ENCODE peak calls at places on chromosome 17, in ten cellular contexts. S is PC-9, N is AG04450, W is vagina, F is SK-N-SH, G is Peyer's patch, Z is progenitor cell of endocrine pancreas, R is H9, Q is nephron progenitor cell, E is tibial nerve. I is an unnamed sample.

GRCh38 chr17:47267354-47267828 is 13.8 kb downstream of the ITGB3 start:
- DNase-seq in S (no peak), N (peak), W (no peak), F (no peak), G (no peak), Z (no peak), R (no peak), Q (no peak), E (no peak), I (no peak)

GRCh38 chr17:16463341-16464000 is 28.5 kb downstream of the LRRC75A start:
- DNase-seq in S (peak), N (peak), W (no peak), F (peak), G (no peak), Z (no peak), R (peak), Q (no peak), E (no peak), I (peak)

GRCh38 chr17:39462644-39463375 is 1.5 kb downstream of the CDK12 start:
- DNase-seq in S (no peak), N (no peak), W (no peak), F (peak), G (no peak), Z (no peak), R (no peak), Q (peak), E (no peak), I (no peak)

GRCh38 chr17:6548578-6549330 is 7.6 kb downstream of the PITPNM3 start:
- DNase-seq in S (no peak), N (no peak), W (no peak), F (no peak), G (no peak), Z (no peak), R (no peak), Q (no peak), E (no peak), I (no peak)

GRCh38 chr17:45734598-45734997 is 49.5 kb upstream of the CRHR1 start:
- DNase-seq in S (no peak), N (no peak), W (no peak), F (no peak), G (no peak), Z (no peak), R (peak), Q (no peak), E (no peak), I (no peak)

GRCh38 chr17:47192549-47192948 is 3.5 kb upstream of the CDC27 start:
- DNase-seq in S (no peak), N (no peak), W (no peak), F (no peak), G (peak), Z (no peak), R (no peak), Q (no peak), E (no peak), I (no peak)

GRCh38 chr17:41507315-41507880 is 2.0 kb upstream of the KRT13 start:
- DNase-seq in S (peak), N (no peak), W (no peak), F (no peak), G (no peak), Z (no peak), R (no peak), Q (no peak), E (no peak), I (no peak)

GRCh38 chr17:67532326-67532871 is 155.3 kb downstream of the PITPNC1 start:
- DNase-seq in S (no peak), N (no peak), W (no peak), F (no peak), G (no peak), Z (no peak), R (peak), Q (no peak), E (no peak), I (no peak)

GRCh38 chr17:82828875-82829487 is 10.8 kb downstream of the ZNF750 start:
- DNase-seq in S (no peak), N (no peak), W (no peak), F (no peak), G (no peak), Z (no peak), R (no peak), Q (no peak), E (no peak), I (no peak)

GRCh38 chr17:72640415-72641165 is 451.9 kb downstream of the SLC39A11 start:
- DNase-seq in S (peak), N (no peak), W (no peak), F (no peak), G (no peak), Z (no peak), R (no peak), Q (no peak), E (no peak), I (no peak)

GRCh38 chr17:63571632-63572310 is 21.5 kb downstream of the DCAF7 start:
- DNase-seq in S (no peak), N (peak), W (no peak), F (no peak), G (no peak), Z (no peak), R (no peak), Q (no peak), E (no peak), I (peak)

GRCh38 chr17:39928868-39929651 is 1.5 kb downstream of the LRRC3C start:
- DNase-seq in S (peak), N (peak), W (no peak), F (no peak), G (no peak), Z (no peak), R (no peak), Q (no peak), E (no peak), I (peak)

GRCh38 chr17:3977387-3977786 is 13.2 kb upstream of the ATP2A3 start:
- DNase-seq in S (no peak), N (no peak), W (no peak), F (no peak), G (no peak), Z (no peak), R (peak), Q (no peak), E (no peak), I (no peak)

GRCh38 chr17:6510321-6511023 is 45.9 kb downstream of the PITPNM3 start:
- DNase-seq in S (no peak), N (no peak), W (no peak), F (no peak), G (no peak), Z (no peak), R (peak), Q (no peak), E (no peak), I (no peak)

GRCh38 chr17:57283203-57283971 is 27.1 kb downstream of the MSI2 start:
- DNase-seq in S (no peak), N (no peak), W (no peak), F (peak), G (no peak), Z (no peak), R (no peak), Q (no peak), E (no peak), I (no peak)

GRCh38 chr17:3035256-3035967 is 28.0 kb downstream of the OR1D5 start:
- DNase-seq in S (no peak), N (no peak), W (peak), F (no peak), G (no peak), Z (no peak), R (no peak), Q (no peak), E (no peak), I (no peak)

GRCh38 chr17:21463204-21463661 is 87.1 kb downstream of the KCNJ12 start:
- DNase-seq in S (no peak), N (no peak), W (no peak), F (no peak), G (no peak), Z (no peak), R (no peak), Q (no peak), E (no peak), I (no peak)

GRCh38 chr17:81502471-81503017 is 10.1 kb downstream of the ACTG1 start:
- DNase-seq in S (no peak), N (no peak), W (no peak), F (no peak), G (no peak), Z (no peak), R (peak), Q (no peak), E (no peak), I (no peak)

GRCh38 chr17:62807812-62808575 is at the start of gene MARCHF10:
- DNase-seq in S (peak), N (no peak), W (no peak), F (peak), G (no peak), Z (peak), R (peak), Q (peak), E (no peak), I (no peak)

GRCh38 chr17:52105601-52106000 is 52.9 kb downstream of the CA10 start:
- DNase-seq in S (no peak), N (no peak), W (no peak), F (no peak), G (no peak), Z (no peak), R (no peak), Q (no peak), E (no peak), I (no peak)

GRCh38 chr17:68821860-68822693 is 133.1 kb downstream of the ABCA8 start:
- DNase-seq in S (peak), N (peak), W (no peak), F (peak), G (no peak), Z (no peak), R (no peak), Q (peak), E (no peak), I (peak)

GRCh38 chr17:79892457-79893236 is 53.4 kb upstream of the CBX4 start:
- DNase-seq in S (peak), N (no peak), W (no peak), F (no peak), G (no peak), Z (no peak), R (no peak), Q (no peak), E (no peak), I (no peak)

GRCh38 chr17:36578671-36579070 is 13.0 kb upstream of the DHRS11 start:
- DNase-seq in S (no peak), N (no peak), W (no peak), F (no peak), G (no peak), Z (no peak), R (no peak), Q (no peak), E (no peak), I (no peak)

GRCh38 chr17:15882058-15882720 is 62.7 kb upstream of the ADORA2B start:
- DNase-seq in S (no peak), N (no peak), W (no peak), F (no peak), G (no peak), Z (no peak), R (peak), Q (no peak), E (no peak), I (no peak)

GRCh38 chr17:47305302-47305923 is 18.3 kb upstream of the EFCAB13 start:
- DNase-seq in S (peak), N (peak), W (no peak), F (no peak), G (no peak), Z (no peak), R (no peak), Q (no peak), E (no peak), I (peak)

GRCh38 chr17:79954281-79955166 is 81.1 kb downstream of the TBC1D16 start:
- DNase-seq in S (no peak), N (no peak), W (no peak), F (peak), G (no peak), Z (no peak), R (peak), Q (no peak), E (no peak), I (no peak)

GRCh38 chr17:49680314-49680713 is 2.4 kb upstream of the SPOP start:
- DNase-seq in S (no peak), N (no peak), W (no peak), F (no peak), G (no peak), Z (no peak), R (no peak), Q (no peak), E (no peak), I (no peak)

GRCh38 chr17:40168262-40168832 is 8.9 kb upstream of the RAPGEFL1 start:
- DNase-seq in S (peak), N (peak), W (no peak), F (peak), G (peak), Z (no peak), R (peak), Q (no peak), E (no peak), I (peak)

GRCh38 chr17:59892251-59892848 is 393 bp downstream of the TUBD1 start:
- DNase-seq in S (peak), N (no peak), W (no peak), F (no peak), G (no peak), Z (no peak), R (no peak), Q (peak), E (no peak), I (no peak)

GRCh38 chr17:8831234-8831849 is 32.2 kb upstream of the MFSD6L start:
- DNase-seq in S (no peak), N (no peak), W (no peak), F (no peak), G (no peak), Z (no peak), R (no peak), Q (no peak), E (no peak), I (no peak)

GRCh38 chr17:29732613-29733012 is 109.9 kb upstream of the CORO6 start:
- DNase-seq in S (no peak), N (no peak), W (no peak), F (no peak), G (no peak), Z (no peak), R (no peak), Q (no peak), E (no peak), I (no peak)

GRCh38 chr17:1714488-1714979 is 4.4 kb upstream of the TLCD2 start:
- DNase-seq in S (peak), N (peak), W (peak), F (peak), G (peak), Z (peak), R (peak), Q (peak), E (peak), I (peak)

GRCh38 chr17:1713160-1713877 is 3.1 kb upstream of the TLCD2 start:
- DNase-seq in S (no peak), N (no peak), W (peak), F (no peak), G (no peak), Z (no peak), R (no peak), Q (no peak), E (no peak), I (no peak)

GRCh38 chr17:1712271-1712670 is 2.1 kb upstream of the TLCD2 start:
- DNase-seq in S (no peak), N (no peak), W (no peak), F (no peak), G (no peak), Z (no peak), R (no peak), Q (no peak), E (no peak), I (no peak)

GRCh38 chr17:1714980-1715802 is 5.0 kb upstream of the TLCD2 start:
- DNase-seq in S (peak), N (peak), W (peak), F (peak), G (no peak), Z (peak), R (peak), Q (peak), E (peak), I (peak)

DNA sequence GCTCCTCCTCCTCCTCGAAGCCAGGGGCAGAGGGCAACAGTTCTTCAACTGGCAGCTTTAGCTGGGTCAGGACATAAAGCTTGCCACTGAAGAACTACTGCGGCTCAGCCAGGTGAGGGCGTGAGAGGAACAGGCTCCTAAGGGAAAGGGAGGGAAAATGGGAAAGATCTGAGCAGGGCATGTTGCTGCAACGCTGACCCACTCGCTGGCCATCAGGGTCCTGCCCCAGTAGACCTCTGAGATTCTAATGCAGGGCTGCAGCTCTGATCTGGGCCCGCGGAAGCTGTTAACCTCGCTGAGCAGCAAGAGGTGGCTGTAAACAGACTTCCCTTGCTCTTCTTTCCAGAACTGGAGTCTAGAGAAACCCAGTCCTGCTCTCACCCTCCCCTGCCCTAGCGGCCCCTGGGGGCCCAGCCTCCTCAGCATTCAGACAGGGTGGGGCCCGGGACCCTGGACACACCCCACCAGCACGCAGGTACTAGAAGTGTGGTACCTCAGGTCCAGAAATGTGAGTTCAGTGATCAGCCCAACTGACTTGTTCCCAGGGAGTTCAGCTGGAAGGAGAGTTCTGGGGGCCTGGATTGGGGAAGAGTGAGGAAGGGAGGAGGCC is 3.8 kb upstream of the TLCD2 start:
- DNase-seq in S (peak), N (no peak), W (peak), F (peak), G (no peak), Z (peak), R (peak), Q (peak), E (no peak), I (no peak)
- TF ChIP-seq CTCF in S (peak), N (peak), W (no peak), F (peak), G (peak), Z (peak), R (peak), Q (peak), E (no peak), I (peak)

GRCh38 chr17:27609606-27610303 is 21.2 kb upstream of the LGALS9 start:
- DNase-seq in S (peak), N (no peak), W (no peak), F (peak), G (no peak), Z (no peak), R (peak), Q (peak), E (no peak), I (peak)
- TF ChIP-seq CTCF in S (peak), N (peak), W (no peak), F (peak), G (peak), Z (peak), R (peak), Q (peak), E (peak), I (peak)

DNA sequence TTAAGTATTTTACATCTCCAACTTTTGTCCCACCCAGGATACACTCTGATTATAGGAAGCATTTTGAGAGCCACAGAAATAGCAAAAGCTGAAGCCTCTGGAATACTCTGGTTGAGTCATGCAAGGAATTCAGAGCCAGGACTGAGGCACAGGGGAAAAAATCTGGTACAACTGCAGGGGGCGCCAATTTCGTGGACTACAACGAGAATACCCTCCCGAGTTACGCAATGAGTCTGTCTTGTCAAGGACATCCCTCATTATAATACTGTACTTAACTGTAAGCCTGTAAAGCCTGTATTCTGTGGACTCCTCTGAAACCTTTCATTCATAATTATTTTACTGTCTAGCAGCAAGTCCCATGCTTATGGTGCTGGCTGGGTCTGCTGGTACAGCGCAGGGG is 7.8 kb downstream of the HOXB1 start:
- DNase-seq in S (no peak), N (no peak), W (no peak), F (no peak), G (no peak), Z (no peak), R (no peak), Q (no peak), E (no peak), I (no peak)
- TF ChIP-seq CTCF in S (peak), N (peak), W (no peak), F (peak), G (no peak), Z (peak), R (peak), Q (peak), E (no peak), I (no peak)

DNA sequence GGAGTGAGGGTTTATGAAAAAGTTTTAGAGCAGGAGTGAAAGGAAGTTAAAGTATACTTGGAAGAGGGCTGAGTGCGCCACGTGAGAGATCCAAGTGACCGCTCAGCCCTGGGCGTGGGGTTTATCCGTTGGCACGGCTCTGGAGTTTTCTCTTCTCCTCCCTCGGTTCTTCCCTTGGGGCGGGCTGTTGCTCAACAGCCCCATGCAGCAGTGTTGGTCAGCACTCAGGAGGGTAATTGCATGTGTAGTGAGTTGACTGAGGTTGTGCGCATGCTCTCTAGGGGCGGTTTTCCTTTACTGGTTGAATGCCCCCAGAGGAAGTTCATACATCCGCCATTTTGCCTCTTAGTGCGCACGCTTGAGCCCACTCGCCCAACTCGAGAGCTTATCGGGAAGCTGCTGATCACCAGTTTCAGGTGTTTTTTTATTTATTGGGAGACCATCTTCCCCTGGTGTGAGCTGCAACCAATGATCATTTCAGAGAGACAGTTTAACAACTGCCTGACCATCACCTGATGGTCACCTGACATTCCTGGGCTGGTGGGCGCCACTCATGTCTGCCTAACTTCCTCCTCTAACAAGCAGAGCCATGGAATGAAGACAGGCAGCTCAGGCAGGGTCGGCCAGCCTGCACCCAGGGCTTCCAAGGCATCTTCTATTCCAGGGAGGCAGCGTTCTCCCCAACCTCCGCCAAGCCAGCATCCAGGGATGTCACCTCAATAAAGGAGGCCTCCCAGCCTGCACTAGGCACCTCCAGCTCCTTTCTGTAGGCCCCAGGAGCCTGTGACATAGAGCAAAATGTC is 41.3 kb upstream of the DNAH17 start:
- DNase-seq in S (no peak), N (no peak), W (no peak), F (no peak), G (no peak), Z (no peak), R (no peak), Q (no peak), E (no peak), I (no peak)
- TF ChIP-seq CTCF in S (no peak), N (no peak), W (no peak), F (no peak), G (no peak), Z (no peak), R (no peak), Q (no peak), E (no peak), I (no peak)

DNA sequence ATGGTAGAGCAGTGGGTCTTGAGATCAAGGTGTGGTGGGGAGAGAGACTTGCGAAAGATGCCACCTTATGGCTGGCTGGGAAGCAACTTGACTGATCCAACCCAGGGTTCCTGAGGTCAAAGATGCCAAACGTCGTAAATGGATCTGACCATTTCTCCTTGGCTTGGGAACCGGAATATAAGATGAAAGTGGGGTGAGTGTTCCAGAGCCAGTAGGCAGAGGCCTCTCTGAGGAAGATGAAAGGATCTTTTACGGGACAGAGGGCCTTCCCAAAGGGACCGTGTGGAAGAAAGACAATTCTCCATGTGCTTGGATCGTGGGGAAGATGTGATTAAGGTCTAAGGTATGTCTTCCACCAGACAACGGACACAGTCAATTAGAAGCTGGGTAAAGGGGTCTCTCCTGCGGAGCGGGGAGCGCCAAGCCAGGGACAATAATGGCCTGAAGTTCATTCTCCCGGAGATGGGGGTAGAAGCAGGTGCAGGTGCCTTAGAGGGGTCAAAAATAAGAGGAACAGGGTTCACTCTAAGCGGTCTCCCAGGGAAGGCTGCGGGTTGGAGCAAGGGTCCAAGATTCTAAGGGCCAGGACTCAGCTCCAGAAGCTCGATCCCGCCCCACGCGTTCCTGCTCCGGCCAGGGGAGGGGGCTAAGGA is 802 bp downstream of the FXR2 start:
- DNase-seq in S (peak), N (no peak), W (no peak), F (no peak), G (no peak), Z (no peak), R (no peak), Q (no peak), E (no peak), I (no peak)
- TF ChIP-seq CTCF in S (no peak), N (no peak), W (no peak), F (no peak), G (no peak), Z (no peak), R (peak), Q (no peak), E (no peak), I (no peak)

GRCh38 chr17:1011760-1012735 is 15.1 kb downstream of the TIMM22 start:
- DNase-seq in S (no peak), N (no peak), W (no peak), F (no peak), G (no peak), Z (no peak), R (no peak), Q (no peak), E (no peak), I (no peak)
- TF ChIP-seq CTCF in S (no peak), N (no peak), W (no peak), F (no peak), G (no peak), Z (no peak), R (no peak), Q (no peak), E (no peak), I (no peak)

I was measured in AG09319.